ENCODE peak calls at places on chromosomes 3 and 15, in nine cellular contexts. Q is Caki2, E is dorsolateral prefrontal cortex, G is NCI-H1092, H is Kasumi-1, S is OCI-M1, W is BE2C, I is H9, Z is astrocyte. J is an unnamed sample.
A peak's percentile ranks its signal among the peaks of the same experiment; 100 is the strongest.

GRCh38 chr3:23550402-23550801 is 255.4 kb upstream of the UBE2E1 start:
- DNase-seq in H (no peak), Z (no peak), Q (no peak), W (no peak), E (no peak), I (no peak), G (no peak), S (no peak), J (no peak)

GRCh38 chr3:15206662-15207576 is 873 bp downstream of the CAPN7 start:
- DNase-seq in I (peak; percentile 68), G (no peak), S (no peak), W (peak; percentile 39), Z (peak; percentile 39), E (no peak), H (no peak), Q (peak; percentile 23), J (peak; percentile 77)

GRCh38 chr15:37824717-37825382 is 109.6 kb upstream of the TMCO5A start:
- DNase-seq in W (peak; percentile 33), H (peak; percentile 8), I (no peak), Z (peak; percentile 97), S (peak; percentile 77), G (no peak), E (no peak), Q (peak; percentile 51), J (no peak)

GRCh38 chr15:31459011-31459748 is 132.5 kb downstream of the KLF13 start:
- DNase-seq in Q (no peak), W (no peak), I (no peak), H (no peak), G (no peak), S (no peak), Z (no peak), E (no peak), J (peak; percentile 88)

GRCh38 chr3:127424766-127425504 is 137.1 kb upstream of the PRR20G start:
- DNase-seq in W (no peak), Z (no peak), I (peak; percentile 25), G (no peak), H (no peak), Q (no peak), S (no peak), E (no peak), J (no peak)

GRCh38 chr3:150639262-150639661 is 36.1 kb downstream of the SELENOT start:
- DNase-seq in I (no peak), E (no peak), W (no peak), G (no peak), H (no peak), Q (no peak), S (no peak), Z (no peak), J (no peak)

GRCh38 chr15:80419546-80419945 is 15.4 kb downstream of the ARNT2 start:
- DNase-seq in I (no peak), G (no peak), E (no peak), W (no peak), Z (peak; percentile 29), H (no peak), S (no peak), Q (peak; percentile 73), J (no peak)

GRCh38 chr3:184786271-184787010 is 25.5 kb upstream of the VPS8 start:
- DNase-seq in H (peak; percentile 93), G (no peak), E (peak; percentile 25), I (no peak), S (peak; percentile 7), Z (peak; percentile 67), Q (no peak), W (no peak), J (no peak)

GRCh38 chr15:81312790-81313543 is 11.0 kb downstream of the STARD5 start:
- DNase-seq in E (peak; percentile 54), G (no peak), S (no peak), I (no peak), H (no peak), W (no peak), Z (peak; percentile 98), Q (peak; percentile 90), J (no peak)

GRCh38 chr3:69161587-69162196 is 39.3 kb upstream of the LMOD3 start:
- DNase-seq in G (peak; percentile 1), S (peak; percentile 73), H (peak; percentile 74), W (no peak), E (peak; percentile 16), Z (no peak), Q (no peak), I (no peak), J (peak; percentile 52)

GRCh38 chr15:33209575-33210519 is 15.3 kb upstream of the FMN1 start:
- DNase-seq in G (no peak), Q (no peak), E (no peak), S (peak; percentile 86), Z (no peak), H (no peak), I (no peak), W (peak; percentile 39), J (peak; percentile 19)

GRCh38 chr3:42079701-42080323 is 11.3 kb upstream of the TRAK1 start:
- DNase-seq in G (no peak), S (no peak), Q (peak; percentile 69), H (no peak), E (no peak), Z (no peak), W (no peak), I (no peak), J (no peak)

GRCh38 chr3:47414161-47414564 is 33.3 kb downstream of the PTPN23 start:
- DNase-seq in G (no peak), H (no peak), Z (no peak), E (no peak), W (no peak), Q (no peak), I (no peak), S (no peak), J (no peak)

GRCh38 chr3:5122030-5122740 is at the start of gene ARL8B:
- DNase-seq in G (peak; percentile 42), S (peak; percentile 98), W (peak; percentile 86), I (peak; percentile 85), E (peak; percentile 90), Z (peak; percentile 68), Q (peak; percentile 75), H (peak; percentile 85), J (peak; percentile 89)

GRCh38 chr3:137525471-137525870 is 238.6 kb upstream of the SOX14 start:
- DNase-seq in S (no peak), E (no peak), Q (no peak), H (no peak), G (no peak), Z (no peak), I (no peak), W (no peak), J (no peak)

GRCh38 chr3:86990734-86991481 is at the start of gene VGLL3:
- DNase-seq in I (peak; percentile 92), S (no peak), Z (peak; percentile 85), W (peak; percentile 29), E (peak; percentile 9), H (peak; percentile 58), G (no peak), Q (no peak), J (no peak)

J was measured in NAMALWA.